ENCODE peak calls at places on chromosome 7, in five cellular contexts. V, B, H, Y and F are unnamed samples.

GRCh38 chr7:2162959-2163358 is 69.8 kb downstream of the MAD1L1 start:
- DNase-seq in B (peak; percentile 43), V (no peak), Y (no peak), H (no peak), F (no peak)

GRCh38 chr7:37656913-37657530 is 26.5 kb upstream of the GPR141 start:
- DNase-seq in B (no peak), V (no peak), H (no peak), Y (no peak), F (no peak)

GRCh38 chr7:2978403-2978802 is 65.3 kb downstream of the CARD11 start:
- DNase-seq in B (no peak), Y (peak; percentile 17), V (peak; percentile 11), H (no peak), F (no peak)

GRCh38 chr7:44823266-44823781 is 24.6 kb downstream of the H2AZ2 start:
- DNase-seq in V (no peak), H (no peak), Y (no peak), B (no peak), F (no peak)

GRCh38 chr7:40551685-40552576 is 417.1 kb downstream of the SUGCT start:
- DNase-seq in H (no peak), Y (no peak), B (peak; percentile 77), V (peak; percentile 78), F (peak; percentile 88)

GRCh38 chr7:5210751-5211338 is 20.8 kb downstream of the WIPI2 start:
- DNase-seq in B (peak; percentile 50), H (no peak), V (no peak), Y (no peak), F (no peak)

GRCh38 chr7:76244781-76245391 is 43.2 kb downstream of the SRRM3 start:
- DNase-seq in H (no peak), B (no peak), V (no peak), Y (no peak), F (no peak)

GRCh38 chr7:151539055-151539714 is 19.5 kb upstream of the RHEB start:
- DNase-seq in V (no peak), H (peak; percentile 53), B (no peak), Y (no peak), F (no peak)

GRCh38 chr7:101173752-101174244 is 6.3 kb downstream of the NAT16 start:
- DNase-seq in Y (no peak), H (peak; percentile 44), B (peak; percentile 55), V (no peak), F (peak; percentile 68)

GRCh38 chr7:27910341-27910740 is 170.4 kb downstream of the TAX1BP1 start:
- DNase-seq in B (no peak), V (no peak), Y (no peak), H (no peak), F (no peak)

GRCh38 chr7:108358553-108358952 is 97.7 kb downstream of the NRCAM start:
- DNase-seq in B (peak; percentile 48), V (no peak), H (no peak), Y (no peak), F (peak; percentile 38)

GRCh38 chr7:130152270-130153141 is 52.7 kb downstream of the TMEM209 start:
- DNase-seq in V (no peak), B (peak; percentile 71), Y (no peak), H (no peak), F (no peak)

GRCh38 chr7:147651601-147652000 is 939.0 kb upstream of the C7orf33 start:
- DNase-seq in B (no peak), Y (no peak), V (no peak), H (no peak), F (no peak)

GRCh38 chr7:74174606-74175082 is 488 bp downstream of the EIF4H start:
- DNase-seq in Y (peak; percentile 38), H (no peak), V (no peak), B (peak; percentile 51), F (peak; percentile 40)